ENCODE peak calls at places on chromosomes 3 and 15, in five cellular contexts. P is GM13976; B is CD4-positive, alpha-beta T cell; R is heart right ventricle; G is stimulated activated CD8-positive, alpha-beta memory T cell treated with anti-CD3 and anti-CD28 coated beads, Interleukin-12 subunit alpha, Interleukin-12 subunit beta, amount 100 ng/mL, for 4 hours. Q is an unnamed sample.

GRCh38 chr3:124522226-124522625 is 208.0 kb upstream of the UMPS start:
- DNase-seq in G (no peak), P (no peak), B (no peak), R (no peak), Q (no peak)

GRCh38 chr3:189295089-189295488 is 123.3 kb downstream of the TPRG1 start:
- DNase-seq in P (no peak), R (no peak), G (no peak), B (no peak), Q (no peak)

GRCh38 chr3:195847061-195847950 is 35.6 kb upstream of the MUC4 start:
- DNase-seq in B (no peak), G (no peak), R (no peak), P (no peak), Q (no peak)

GRCh38 chr3:158531334-158531733 is 39.7 kb upstream of the MLF1 start:
- DNase-seq in G (no peak), P (no peak), R (no peak), B (no peak), Q (peak)

GRCh38 chr3:101521251-101521701 is 8.3 kb upstream of the SENP7 start:
- DNase-seq in P (no peak), B (peak), G (no peak), R (no peak), Q (no peak)

GRCh38 chr15:40856736-40857135 is 12.9 kb downstream of the SPINT1 start:
- DNase-seq in G (no peak), B (no peak), R (no peak), P (no peak), Q (no peak)

GRCh38 chr15:29182590-29182989 is 87.0 kb downstream of the NSMCE3 start:
- DNase-seq in G (no peak), P (no peak), B (no peak), R (no peak), Q (peak)

GRCh38 chr3:138854940-138855339 is 20.2 kb upstream of the PIK3CB start:
- DNase-seq in P (no peak), R (no peak), G (no peak), B (no peak), Q (no peak)

GRCh38 chr3:114942773-114943172 is 204.3 kb downstream of the ZBTB20 start:
- DNase-seq in B (no peak), P (no peak), R (no peak), G (no peak), Q (no peak)

GRCh38 chr15:69604050-69604378 is 151.4 kb downstream of the RPLP1 start:
- DNase-seq in B (no peak), P (no peak), G (no peak), R (no peak), Q (peak)

GRCh38 chr15:62824111-62824737 is 218.3 kb upstream of the TPM1 start:
- DNase-seq in G (no peak), B (no peak), R (no peak), P (no peak), Q (no peak)

GRCh38 chr15:69489101-69489571 is 36.5 kb downstream of the RPLP1 start:
- DNase-seq in R (no peak), G (no peak), P (no peak), B (no peak), Q (no peak)

Q was measured in DMS53.